ENCODE peak calls at places on chromosomes 1 and 21, in six cellular contexts. O is fibroblast of villous mesenchyme, R is AG09309, Z is NB4, F is prostate gland, Q is cardiac muscle cell. T is an unnamed sample.

GRCh38 chr1:18938008-18938706 is 18.3 kb downstream of the IFFO2 start:
- DNase-seq in O (no peak), R (no peak), Z (no peak), F (no peak), Q (no peak), T (no peak)

GRCh38 chr1:186680031-186681012 is at the start of gene PTGS2:
- DNase-seq in O (peak; percentile 90), R (peak; percentile 90), Z (peak; percentile 24), F (peak; percentile 74), Q (peak; percentile 98), T (peak; percentile 86)

GRCh38 chr1:181397841-181398240 is 85.5 kb upstream of the CACNA1E start:
- DNase-seq in O (no peak), R (no peak), Z (no peak), F (no peak), Q (no peak), T (no peak)

GRCh38 chr1:15803380-15803779 is 4.1 kb downstream of the UQCRHL start:
- DNase-seq in O (no peak), R (no peak), Z (peak; percentile 46), F (no peak), Q (peak; percentile 41), T (no peak)

GRCh38 chr1:40980453-40981121 is 1.1 kb downstream of the CTPS1 start:
- DNase-seq in O (peak; percentile 50), R (no peak), Z (peak; percentile 63), F (no peak), Q (no peak), T (no peak)

GRCh38 chr1:157490337-157491165 is 61.8 kb downstream of the FCRL5 start:
- DNase-seq in O (peak; percentile 50), R (no peak), Z (peak; percentile 67), F (peak; percentile 55), Q (peak; percentile 72), T (peak; percentile 22)

GRCh38 chr1:228768345-228768717 is 33.1 kb downstream of the RHOU start:
- DNase-seq in O (no peak), R (no peak), Z (no peak), F (no peak), Q (no peak), T (no peak)

GRCh38 chr1:223652436-223652901 is 13.0 kb downstream of the CAPN8 start:
- DNase-seq in O (no peak), R (peak; percentile 3), Z (no peak), F (no peak), Q (no peak), T (peak; percentile 19)

GRCh38 chr1:101025283-101025679 is 303 bp downstream of the DPH5 start:
- DNase-seq in O (no peak), R (no peak), Z (peak; percentile 31), F (no peak), Q (peak; percentile 30), T (no peak)

GRCh38 chr1:56206391-56206790 is 373.0 kb downstream of the PLPP3 start:
- DNase-seq in O (no peak), R (no peak), Z (no peak), F (no peak), Q (no peak), T (no peak)

GRCh38 chr21:32426592-32427051 is 14.1 kb downstream of the EVA1C start:
- DNase-seq in O (peak; percentile 62), R (peak; percentile 42), Z (no peak), F (no peak), Q (peak; percentile 67), T (peak; percentile 47)

GRCh38 chr1:201153474-201154388 is 543 bp downstream of the TMEM9 start:
- DNase-seq in O (no peak), R (no peak), Z (no peak), F (no peak), Q (no peak), T (no peak)

GRCh38 chr1:225612265-225612664 is 40.7 kb downstream of the ENAH start:
- DNase-seq in O (peak; percentile 96), R (no peak), Z (no peak), F (no peak), Q (peak; percentile 83), T (no peak)

GRCh38 chr1:158060001-158060400 is 66.6 kb downstream of the KIRREL1 start:
- DNase-seq in O (no peak), R (no peak), Z (no peak), F (no peak), Q (no peak), T (no peak)

GRCh38 chr1:55741516-55741915 is 526.4 kb upstream of the USP24 start:
- DNase-seq in O (peak; percentile 70), R (no peak), Z (no peak), F (no peak), Q (peak; percentile 92), T (no peak)

GRCh38 chr1:61254629-61255323 is 172.4 kb downstream of the NFIA start:
- DNase-seq in O (peak; percentile 79), R (no peak), Z (peak; percentile 5), F (peak; percentile 16), Q (peak; percentile 80), T (peak; percentile 79)

GRCh38 chr1:36517415-36517814 is 34.7 kb upstream of the CSF3R start:
- DNase-seq in O (no peak), R (no peak), Z (no peak), F (no peak), Q (no peak), T (no peak)

GRCh38 chr1:240854367-240854766 is 242.4 kb upstream of the GREM2 start:
- DNase-seq in O (no peak), R (peak; percentile 63), Z (no peak), F (no peak), Q (peak; percentile 11), T (no peak)

GRCh38 chr1:57272150-57272549 is 151.7 kb downstream of the DAB1 start:
- DNase-seq in O (no peak), R (no peak), Z (no peak), F (no peak), Q (no peak), T (no peak)

GRCh38 chr1:56387071-56387747 is 192.2 kb downstream of the PLPP3 start:
- DNase-seq in O (no peak), R (no peak), Z (no peak), F (no peak), Q (no peak), T (peak; percentile 60)

GRCh38 chr1:58813801-58814200 is 30.0 kb upstream of the JUN start:
- DNase-seq in O (no peak), R (no peak), Z (no peak), F (no peak), Q (no peak), T (no peak)

GRCh38 chr1:230105245-230105753 is 38.3 kb downstream of the GALNT2 start:
- DNase-seq in O (no peak), R (no peak), Z (no peak), F (no peak), Q (no peak), T (no peak)

GRCh38 chr21:36069713-36070573 is at the start of gene CBR1:
- DNase-seq in O (peak; percentile 93), R (peak; percentile 74), Z (peak; percentile 90), F (peak; percentile 88), Q (peak; percentile 97), T (peak; percentile 73)

GRCh38 chr1:242023805-242024204 is 24.9 kb upstream of the MAP1LC3C start:
- DNase-seq in O (no peak), R (no peak), Z (no peak), F (no peak), Q (no peak), T (no peak)

GRCh38 chr1:115677172-115677542 is 35.4 kb downstream of the VANGL1 start:
- DNase-seq in O (no peak), R (no peak), Z (peak; percentile 37), F (no peak), Q (peak; percentile 22), T (peak; percentile 90)

GRCh38 chr1:9315411-9316079 is 22.9 kb downstream of the SPSB1 start:
- DNase-seq in O (peak; percentile 88), R (peak; percentile 27), Z (no peak), F (no peak), Q (peak; percentile 18), T (peak; percentile 74)
- H3K4me3 ChIP-seq in O (no peak overlapping the region), R (no peak overlapping the region), Z (no peak overlapping the region), F (no peak overlapping the region), Q (no peak overlapping the region), T (no peak overlapping the region)

DNA sequence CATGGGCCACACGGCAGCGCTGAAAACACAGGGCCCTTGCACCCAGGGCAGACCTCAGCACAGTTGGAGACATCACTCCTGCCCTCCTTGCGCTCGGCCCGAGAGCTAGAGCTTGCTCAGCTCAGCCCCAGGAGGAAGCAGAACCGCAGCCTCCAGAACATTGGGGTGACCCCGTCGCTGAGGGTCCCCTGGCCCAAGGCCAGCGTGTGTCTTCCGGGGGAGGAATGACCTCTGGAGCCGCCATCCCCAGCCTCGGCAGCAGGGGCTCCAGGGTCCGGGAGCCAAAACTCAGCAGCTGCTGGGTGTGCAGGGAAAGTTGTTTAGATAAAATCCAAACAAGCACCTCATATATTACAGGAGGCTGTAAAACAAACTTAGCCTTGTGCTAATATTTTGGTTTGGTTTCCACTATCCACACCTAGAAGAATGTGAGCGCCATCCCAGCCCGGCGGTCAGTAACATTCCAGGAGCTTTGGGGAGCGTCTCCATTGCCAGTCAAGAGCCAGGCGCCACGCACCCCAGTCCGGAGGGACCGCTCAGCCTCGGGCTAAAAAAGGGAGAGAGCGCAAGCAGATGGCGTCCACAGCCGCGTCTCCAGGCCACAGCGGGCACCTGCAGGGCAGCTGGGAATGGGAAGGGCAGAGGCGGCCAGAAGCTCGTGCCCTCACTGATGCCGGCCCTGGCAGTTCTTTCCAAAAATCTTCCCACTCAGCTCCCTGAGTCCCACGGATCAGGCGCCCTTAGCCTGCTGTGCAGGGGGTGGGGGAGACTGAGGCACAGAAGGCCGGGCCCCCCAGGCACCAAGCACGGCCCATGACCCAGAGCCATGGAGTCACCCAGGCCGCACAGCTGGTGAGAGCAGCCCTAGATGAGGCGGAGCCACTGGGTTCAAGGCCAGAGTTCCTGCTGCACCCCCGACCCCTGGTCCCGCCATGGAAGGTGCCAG is 52.0 kb downstream of the SLX9 start:
- DNase-seq in O (peak; percentile 88), R (no peak), Z (no peak), F (no peak), Q (no peak), T (no peak)
- TF ChIP-seq CTCF in O (peak; percentile 25), R (no peak), Z (no peak), F (no peak), Q (no peak), T (no peak)

DNA sequence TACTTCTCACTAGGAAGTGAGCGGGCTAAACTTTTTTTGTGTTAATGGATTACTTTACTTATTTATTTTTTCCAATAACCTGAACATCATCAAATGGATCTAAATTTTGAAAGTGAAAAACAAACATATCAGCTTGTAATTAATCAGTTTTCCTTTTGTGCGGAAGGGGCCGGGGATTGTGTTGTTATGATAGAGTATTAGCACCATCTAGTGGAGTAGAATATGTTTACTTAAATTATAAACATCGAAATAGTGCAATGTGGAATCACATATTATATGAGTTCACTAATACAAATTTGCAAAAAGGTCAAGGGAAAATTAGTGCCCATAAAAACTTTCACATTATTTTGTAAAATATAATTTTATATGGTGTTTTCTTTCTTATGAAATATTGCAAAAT is 9.1 kb downstream of the CFH start:
- DNase-seq in O (peak; percentile 43), R (no peak), Z (peak; percentile 43), F (no peak), Q (peak; percentile 63), T (no peak)
- H3K4me3 ChIP-seq in O (no peak overlapping the region), R (no peak overlapping the region), Z (no peak overlapping the region), F (no peak overlapping the region), Q (no peak overlapping the region), T (no peak overlapping the region)

DNA sequence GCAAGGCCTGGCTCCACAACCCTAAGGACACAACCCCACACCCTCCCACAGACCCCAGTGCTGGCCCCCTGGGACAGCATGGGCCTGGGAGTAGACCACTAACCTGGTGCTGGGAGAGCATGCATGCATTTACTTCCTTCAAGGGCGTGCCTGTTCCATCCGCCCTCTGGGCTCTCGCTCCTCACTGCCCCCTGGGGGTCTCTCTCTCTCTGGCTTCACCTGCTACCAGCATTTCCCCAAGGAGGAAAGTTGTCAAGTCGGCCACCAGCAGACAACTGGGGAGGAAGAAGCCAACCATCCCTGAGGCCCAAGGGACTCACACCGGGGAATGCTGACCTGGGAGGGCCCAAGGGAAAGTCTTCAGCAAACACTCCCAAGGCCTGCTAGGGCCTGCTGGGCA is 6.5 kb downstream of the LRP8 start:
- DNase-seq in O (no peak), R (no peak), Z (peak; percentile 51), F (no peak), Q (no peak), T (no peak)
- TF ChIP-seq CTCF in O (peak; percentile 32), R (peak; percentile 30), Z (peak; percentile 50), F (no peak), Q (no peak), T (peak; percentile 46)